ENCODE peak calls at places on chromosomes 3 and 15, in five cellular contexts. H is nucleus accumbens; O is T-cell; K is lower lobe of right lung; P is activated CD4-positive, alpha-beta T cell treated with anti-CD3 and anti-CD28 coated beads for 1 hour. A is an unnamed sample.

GRCh38 chr3:37896775-37897174 is 35.1 kb downstream of the CTDSPL start:
- DNase-seq in P (no peak), K (no peak), O (no peak), H (no peak), A (no peak)

GRCh38 chr3:173747427-173747826 is 349.9 kb downstream of the NLGN1 start:
- DNase-seq in H (no peak), K (no peak), O (no peak), P (no peak), A (no peak)

GRCh38 chr3:45417949-45418847 is 29.8 kb downstream of the LARS2 start:
- DNase-seq in H (no peak), K (no peak), O (no peak), P (no peak), A (no peak)

GRCh38 chr3:31704651-31705179 is 172.0 kb downstream of the STT3B start:
- DNase-seq in O (no peak), P (no peak), K (peak), H (no peak), A (peak)

GRCh38 chr3:12139111-12139511 is 19.6 kb downstream of the TIMP4 start:
- DNase-seq in P (no peak), O (no peak), K (no peak), H (no peak), A (no peak)

GRCh38 chr3:119187266-119187665 is 13.9 kb downstream of the UPK1B start:
- DNase-seq in P (no peak), H (no peak), K (no peak), O (no peak), A (no peak)

GRCh38 chr3:197132916-197133530 is 103.4 kb upstream of the MELTF start:
- DNase-seq in O (no peak), P (no peak), K (no peak), H (no peak), A (no peak)

GRCh38 chr3:86087160-86087871 is 903.6 kb downstream of the VGLL3 start:
- DNase-seq in K (no peak), O (no peak), P (no peak), H (no peak), A (no peak)

GRCh38 chr3:150399060-150399459 is 9.0 kb upstream of the TSC22D2 start:
- DNase-seq in P (no peak), K (no peak), O (no peak), H (no peak), A (no peak)

GRCh38 chr3:125119752-125120369 is 64.1 kb upstream of the HEG1 start:
- DNase-seq in H (no peak), O (no peak), P (no peak), K (no peak), A (no peak)

GRCh38 chr3:72361990-72362389 is 486.3 kb downstream of the SHQ1 start:
- DNase-seq in K (no peak), O (no peak), H (no peak), P (no peak), A (no peak)

GRCh38 chr15:88403461-88403860 is 63.7 kb downstream of the MRPL46 start:
- DNase-seq in O (no peak), H (no peak), K (no peak), P (no peak), A (no peak)

GRCh38 chr15:95760508-95760907 is 570.0 kb upstream of the NR2F2 start:
- DNase-seq in O (no peak), H (no peak), K (no peak), P (no peak), A (peak)

GRCh38 chr3:133383175-133383574 is 16.7 kb upstream of the BFSP2 start:
- DNase-seq in P (no peak), K (no peak), O (no peak), H (no peak), A (no peak)

GRCh38 chr3:148466143-148466542 is 231.6 kb upstream of the AGTR1 start:
- DNase-seq in H (no peak), O (no peak), K (no peak), P (no peak), A (no peak)

GRCh38 chr3:141798455-141798854 is 35.2 kb downstream of the GRK7 start:
- DNase-seq in H (no peak), O (no peak), P (no peak), K (no peak), A (peak)

GRCh38 chr3:183967693-183968092 is 50.0 kb downstream of the ABCC5 start:
- DNase-seq in H (no peak), P (no peak), O (no peak), K (no peak), A (no peak)

GRCh38 chr3:177441813-177442646 is 244.7 kb upstream of the TBL1XR1 start:
- DNase-seq in K (no peak), P (no peak), H (no peak), O (no peak), A (no peak)

GRCh38 chr3:135000465-135000864 is 205.4 kb downstream of the EPHB1 start:
- DNase-seq in O (no peak), H (no peak), P (no peak), K (no peak), A (no peak)

GRCh38 chr3:138729279-138729678 is 105.4 kb downstream of the PIK3CB start:
- DNase-seq in P (no peak), H (no peak), O (no peak), K (no peak), A (no peak)